ENCODE peak calls at places on chromosomes 16 and 17, in nine cellular contexts. One of them, this sample, is unnamed.

GRCh38 chr17:17131876-17132275 is 74.3 kb downstream of the PLD6 start:
- DNase-seq in HCT116: no peak
- DNase-seq in neural progenitor cell: no peak
- DNase-seq in MM.1S: no peak
- DNase-seq in A673: no peak
- DNase-seq in mammary epithelial cell: no peak
- DNase-seq in GM23338: no peak
- DNase-seq in endothelial cell of umbilical vein: no peak
- DNase-seq in PC-9: no peak
- DNase-seq in this sample: no peak

GRCh38 chr17:15422392-15422957 is 44.9 kb downstream of the CDRT4 start:
- DNase-seq in MM.1S: no peak
- DNase-seq in GM23338: no peak
- DNase-seq in endothelial cell of umbilical vein: no peak
- DNase-seq in mammary epithelial cell: no peak
- DNase-seq in neural progenitor cell: no peak
- DNase-seq in PC-9: no peak
- DNase-seq in HCT116: no peak
- DNase-seq in A673: no peak
- DNase-seq in this sample: no peak

GRCh38 chr16:15592324-15592723 is 50.6 kb downstream of the MARF1 start:
- DNase-seq in A673: no peak
- DNase-seq in neural progenitor cell: no peak
- DNase-seq in PC-9: no peak
- DNase-seq in MM.1S: peak; percentile 25
- DNase-seq in GM23338: no peak
- DNase-seq in HCT116: no peak
- DNase-seq in endothelial cell of umbilical vein: no peak
- DNase-seq in mammary epithelial cell: no peak
- DNase-seq in this sample: no peak

GRCh38 chr17:3602499-3602898 is 6.7 kb downstream of the TRPV1 start:
- DNase-seq in HCT116: peak; percentile 43
- DNase-seq in endothelial cell of umbilical vein: no peak
- DNase-seq in PC-9: no peak
- DNase-seq in GM23338: peak; percentile 94
- DNase-seq in A673: peak; percentile 50
- DNase-seq in mammary epithelial cell: no peak
- DNase-seq in MM.1S: peak; percentile 37
- DNase-seq in neural progenitor cell: peak; percentile 77
- DNase-seq in this sample: peak; percentile 8

GRCh38 chr16:84541999-84542876 is 37.8 kb upstream of the MEAK7 start:
- DNase-seq in endothelial cell of umbilical vein: peak; percentile 89
- DNase-seq in GM23338: no peak
- DNase-seq in MM.1S: no peak
- DNase-seq in A673: no peak
- DNase-seq in HCT116: no peak
- DNase-seq in mammary epithelial cell: no peak
- DNase-seq in PC-9: no peak
- DNase-seq in neural progenitor cell: no peak
- DNase-seq in this sample: peak; percentile 50

GRCh38 chr16:714079-714478 is 839 bp upstream of the METRN start:
- DNase-seq in endothelial cell of umbilical vein: no peak
- DNase-seq in neural progenitor cell: no peak
- DNase-seq in MM.1S: no peak
- DNase-seq in GM23338: no peak
- DNase-seq in HCT116: no peak
- DNase-seq in mammary epithelial cell: no peak
- DNase-seq in A673: no peak
- DNase-seq in PC-9: no peak
- DNase-seq in this sample: no peak

GRCh38 chr16:77289331-77289809 is 90.2 kb downstream of the SYCE1L start:
- DNase-seq in GM23338: no peak
- DNase-seq in HCT116: no peak
- DNase-seq in endothelial cell of umbilical vein: peak; percentile 65
- DNase-seq in neural progenitor cell: no peak
- DNase-seq in PC-9: peak; percentile 83
- DNase-seq in MM.1S: no peak
- DNase-seq in mammary epithelial cell: peak; percentile 47
- DNase-seq in A673: no peak
- DNase-seq in this sample: peak; percentile 93

GRCh38 chr17:193841-194806 is 12.7 kb upstream of the DOC2B start:
- DNase-seq in A673: no peak
- DNase-seq in mammary epithelial cell: no peak
- DNase-seq in MM.1S: no peak
- DNase-seq in neural progenitor cell: no peak
- DNase-seq in HCT116: no peak
- DNase-seq in PC-9: no peak
- DNase-seq in endothelial cell of umbilical vein: no peak
- DNase-seq in GM23338: no peak
- DNase-seq in this sample: no peak

GRCh38 chr17:74921045-74921681 is 1.9 kb downstream of the USH1G start:
- DNase-seq in GM23338: no peak
- DNase-seq in MM.1S: no peak
- DNase-seq in neural progenitor cell: no peak
- DNase-seq in endothelial cell of umbilical vein: no peak
- DNase-seq in A673: no peak
- DNase-seq in PC-9: no peak
- DNase-seq in mammary epithelial cell: peak; percentile 27
- DNase-seq in HCT116: no peak
- DNase-seq in this sample: no peak

GRCh38 chr17:74920306-74920620 is 2.8 kb downstream of the USH1G start:
- DNase-seq in MM.1S: no peak
- DNase-seq in HCT116: no peak
- DNase-seq in neural progenitor cell: no peak
- DNase-seq in GM23338: no peak
- DNase-seq in PC-9: no peak
- DNase-seq in mammary epithelial cell: no peak
- DNase-seq in endothelial cell of umbilical vein: no peak
- DNase-seq in A673: no peak
- DNase-seq in this sample: no peak

GRCh38 chr17:74918906-74919305 is 4.1 kb downstream of the USH1G start:
- DNase-seq in HCT116: no peak
- DNase-seq in endothelial cell of umbilical vein: no peak
- DNase-seq in PC-9: no peak
- DNase-seq in A673: no peak
- DNase-seq in mammary epithelial cell: no peak
- DNase-seq in MM.1S: no peak
- DNase-seq in GM23338: no peak
- DNase-seq in neural progenitor cell: no peak
- DNase-seq in this sample: no peak

GRCh38 chr17:74920679-74921044 is 2.4 kb downstream of the USH1G start:
- DNase-seq in HCT116: no peak
- DNase-seq in endothelial cell of umbilical vein: no peak
- DNase-seq in neural progenitor cell: no peak
- DNase-seq in A673: no peak
- DNase-seq in mammary epithelial cell: peak; percentile 13
- DNase-seq in MM.1S: no peak
- DNase-seq in PC-9: no peak
- DNase-seq in GM23338: peak; percentile 36
- DNase-seq in this sample: no peak

DNA sequence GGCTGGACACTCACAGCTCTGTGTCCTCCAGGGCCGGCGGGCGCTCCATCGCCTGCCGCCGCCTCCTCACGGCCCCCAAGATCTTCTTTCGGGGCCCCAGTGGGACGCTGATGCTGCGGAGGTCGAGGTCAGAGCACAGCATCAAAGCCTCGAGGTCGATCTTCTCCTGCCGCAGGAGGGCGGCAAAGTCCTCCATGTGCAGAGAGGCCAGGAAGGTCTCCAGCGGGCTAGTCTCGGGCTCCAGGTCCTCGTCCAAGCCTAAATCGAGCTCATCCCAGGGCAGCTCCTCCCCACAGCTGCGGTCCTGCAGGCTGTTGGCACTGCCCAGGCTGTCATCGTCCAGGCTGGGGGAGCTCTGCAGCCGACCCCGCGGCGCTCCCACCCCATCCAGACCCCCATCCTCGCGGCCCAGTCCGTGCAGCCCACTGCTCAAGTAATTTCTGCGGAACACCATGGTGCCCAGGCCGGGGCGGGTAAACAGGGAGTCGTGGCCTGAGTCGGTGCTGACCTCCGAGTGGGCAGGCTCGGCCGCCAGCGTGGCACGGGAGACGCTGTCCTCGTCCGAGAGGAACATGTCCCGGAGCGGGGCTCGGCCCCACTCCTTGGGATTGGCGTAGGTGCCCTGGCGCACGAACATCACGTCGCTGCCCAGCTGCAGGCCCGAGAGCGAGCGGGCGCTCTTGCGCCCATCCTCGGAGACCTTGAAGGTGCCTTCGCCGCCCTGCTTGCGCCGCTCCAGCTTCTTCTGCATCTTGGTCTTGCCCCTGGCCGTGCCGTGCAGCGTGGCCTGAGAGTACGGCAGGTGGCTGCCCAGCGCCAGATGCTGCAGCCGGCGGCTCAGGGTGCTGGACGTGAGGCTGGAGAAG is 3.4 kb downstream of the USH1G start:
- DNase-seq in A673: no peak
- DNase-seq in HCT116: no peak
- DNase-seq in endothelial cell of umbilical vein: no peak
- DNase-seq in GM23338: peak; percentile 82
- DNase-seq in neural progenitor cell: peak; percentile 56
- DNase-seq in MM.1S: peak; percentile 45
- DNase-seq in mammary epithelial cell: no peak
- DNase-seq in PC-9: peak; percentile 37
- DNase-seq in this sample: peak; percentile 6
- TF ChIP-seq EZH2 in A673: no peak
- TF ChIP-seq EZH2 in HCT116: no peak
- TF ChIP-seq EZH2 in endothelial cell of umbilical vein: peak; percentile 20
- TF ChIP-seq EZH2 in GM23338: no peak
- TF ChIP-seq EZH2 in neural progenitor cell: no peak
- TF ChIP-seq EZH2 in MM.1S: no peak
- TF ChIP-seq EZH2 in mammary epithelial cell: no peak
- TF ChIP-seq EZH2 in PC-9: no peak
- TF ChIP-seq EZH2 in this sample: no peak

GRCh38 chr17:35795871-35796265 is 427 bp upstream of the MMP28 start:
- DNase-seq in GM23338: no peak
- DNase-seq in A673: no peak
- DNase-seq in PC-9: no peak
- DNase-seq in MM.1S: no peak
- DNase-seq in mammary epithelial cell: no peak
- DNase-seq in neural progenitor cell: no peak
- DNase-seq in endothelial cell of umbilical vein: no peak
- DNase-seq in HCT116: no peak
- DNase-seq in this sample: no peak
- TF ChIP-seq EZH2 in GM23338: no peak
- TF ChIP-seq EZH2 in A673: no peak
- TF ChIP-seq EZH2 in PC-9: no peak
- TF ChIP-seq EZH2 in MM.1S: no peak
- TF ChIP-seq EZH2 in mammary epithelial cell: no peak
- TF ChIP-seq EZH2 in neural progenitor cell: no peak
- TF ChIP-seq EZH2 in endothelial cell of umbilical vein: no peak
- TF ChIP-seq EZH2 in HCT116: no peak
- TF ChIP-seq EZH2 in this sample: peak; percentile 53

GRCh38 chr17:79833110-79833450 is 6.2 kb downstream of the CBX4 start:
- DNase-seq in MM.1S: no peak
- DNase-seq in PC-9: no peak
- DNase-seq in neural progenitor cell: no peak
- DNase-seq in mammary epithelial cell: no peak
- DNase-seq in A673: no peak
- DNase-seq in GM23338: no peak
- DNase-seq in HCT116: no peak
- DNase-seq in endothelial cell of umbilical vein: no peak
- DNase-seq in this sample: no peak

GRCh38 chr17:79834575-79835469 is 4.4 kb downstream of the CBX4 start:
- DNase-seq in endothelial cell of umbilical vein: no peak
- DNase-seq in GM23338: peak; percentile 81
- DNase-seq in neural progenitor cell: peak; percentile 77
- DNase-seq in A673: peak; percentile 57
- DNase-seq in mammary epithelial cell: no peak
- DNase-seq in HCT116: no peak
- DNase-seq in MM.1S: no peak
- DNase-seq in PC-9: no peak
- DNase-seq in this sample: no peak

GRCh38 chr17:79832211-79833109 is 6.8 kb downstream of the CBX4 start:
- DNase-seq in A673: peak; percentile 75
- DNase-seq in HCT116: no peak
- DNase-seq in endothelial cell of umbilical vein: no peak
- DNase-seq in GM23338: peak; percentile 79
- DNase-seq in mammary epithelial cell: no peak
- DNase-seq in PC-9: peak; percentile 61
- DNase-seq in MM.1S: no peak
- DNase-seq in neural progenitor cell: peak; percentile 80
- DNase-seq in this sample: no peak

GRCh38 chr17:79835470-79835899 is 3.8 kb downstream of the CBX4 start:
- DNase-seq in mammary epithelial cell: no peak
- DNase-seq in GM23338: peak; percentile 64
- DNase-seq in endothelial cell of umbilical vein: no peak
- DNase-seq in A673: no peak
- DNase-seq in MM.1S: no peak
- DNase-seq in neural progenitor cell: peak; percentile 69
- DNase-seq in HCT116: no peak
- DNase-seq in PC-9: no peak
- DNase-seq in this sample: no peak

DNA sequence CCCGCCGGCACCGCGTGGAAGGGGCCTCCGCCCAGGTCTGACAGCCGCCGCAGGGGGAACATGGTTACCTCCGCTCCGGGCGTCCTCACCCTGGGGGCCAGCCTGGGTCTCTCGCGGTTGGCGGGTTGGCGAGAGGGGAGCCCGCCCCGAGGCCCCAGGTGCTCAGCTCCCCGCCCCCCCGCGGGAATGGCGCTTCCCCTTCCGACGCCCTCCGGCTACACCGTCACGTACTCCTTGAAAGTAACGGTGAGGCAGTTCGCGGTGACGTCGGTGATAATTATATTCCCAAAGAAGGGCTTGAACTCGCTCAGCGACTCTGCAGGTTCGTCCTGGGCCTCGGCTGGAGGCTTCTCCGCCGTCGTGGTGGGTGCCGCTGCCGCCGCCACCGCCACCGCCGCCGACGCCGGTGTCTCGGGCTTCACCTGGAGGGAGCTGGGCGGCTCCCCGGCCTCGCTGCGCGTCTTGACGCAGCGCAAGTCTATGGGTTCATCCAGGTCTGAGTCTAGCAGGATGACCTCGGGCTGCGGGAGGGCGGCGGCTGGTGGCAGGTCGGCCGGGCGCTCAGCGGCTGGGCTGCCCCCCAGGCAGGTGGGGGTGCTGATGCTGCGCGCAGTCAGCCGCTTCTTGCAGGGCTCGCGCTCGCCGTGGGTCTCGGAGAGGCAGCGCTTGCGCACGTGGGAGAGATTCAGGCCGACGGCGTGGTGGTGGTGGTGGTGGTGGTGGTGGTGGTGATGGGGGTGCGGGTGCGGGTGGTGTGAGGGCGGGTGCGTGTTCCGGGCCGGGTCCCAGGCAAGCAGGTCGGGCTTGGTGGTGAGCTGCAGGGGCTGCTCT is 5.3 kb downstream of the CBX4 start:
- DNase-seq in GM23338: peak; percentile 62
- DNase-seq in mammary epithelial cell: no peak
- DNase-seq in neural progenitor cell: peak; percentile 58
- DNase-seq in A673: no peak
- DNase-seq in endothelial cell of umbilical vein: no peak
- DNase-seq in MM.1S: no peak
- DNase-seq in PC-9: no peak
- DNase-seq in HCT116: no peak
- DNase-seq in this sample: no peak
- TF ChIP-seq EZH2 in GM23338: peak; percentile 82
- TF ChIP-seq EZH2 in mammary epithelial cell: no peak
- TF ChIP-seq EZH2 in neural progenitor cell: peak; percentile 96
- TF ChIP-seq EZH2 in A673: no peak
- TF ChIP-seq EZH2 in endothelial cell of umbilical vein: no peak
- TF ChIP-seq EZH2 in MM.1S: no peak
- TF ChIP-seq EZH2 in PC-9: no peak
- TF ChIP-seq EZH2 in HCT116: no peak
- TF ChIP-seq EZH2 in this sample: no peak

DNA sequence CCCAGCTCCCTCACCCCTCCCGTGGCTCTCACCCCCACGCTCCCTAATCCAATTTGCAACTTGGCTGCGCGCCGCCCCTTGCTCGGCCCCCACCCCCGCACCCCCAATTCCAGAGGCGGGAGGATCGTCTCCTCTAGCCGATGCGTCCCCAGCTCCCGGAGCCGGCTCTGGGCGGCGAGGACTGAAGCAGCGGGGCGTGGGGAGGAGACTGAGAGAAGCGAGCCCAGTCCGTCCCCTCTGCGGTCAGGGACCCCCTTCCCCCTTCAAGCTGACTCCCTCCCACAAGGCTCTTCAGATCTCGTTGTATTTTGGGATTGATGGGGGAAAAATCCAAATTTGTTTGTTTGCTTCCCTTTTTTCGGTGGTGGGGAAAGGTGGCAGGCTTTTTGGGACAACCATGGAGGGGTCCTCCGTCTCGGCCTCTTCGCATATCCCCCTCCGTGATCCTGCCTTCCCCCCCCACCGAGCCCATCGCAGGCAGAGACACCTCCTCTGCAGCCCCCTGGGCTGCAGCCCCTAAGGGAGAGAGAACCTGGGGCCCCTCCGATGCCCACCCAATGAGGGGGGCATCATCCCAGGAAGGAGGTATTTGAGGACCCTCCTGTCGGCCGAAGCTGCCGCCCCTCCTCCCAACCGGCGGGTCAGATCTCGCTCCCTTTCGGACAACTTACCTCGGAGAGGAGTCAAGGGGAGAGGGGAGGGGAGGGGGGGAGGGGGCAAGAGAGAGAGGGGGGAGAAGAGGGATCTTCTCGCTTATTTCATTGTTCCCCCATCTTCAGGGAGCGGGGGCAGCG is 466 bp downstream of the NEUROD2 start:
- DNase-seq in A673: no peak
- DNase-seq in endothelial cell of umbilical vein: no peak
- DNase-seq in PC-9: no peak
- DNase-seq in MM.1S: no peak
- DNase-seq in mammary epithelial cell: no peak
- DNase-seq in neural progenitor cell: peak; percentile 72
- DNase-seq in GM23338: peak; percentile 77
- DNase-seq in HCT116: no peak
- DNase-seq in this sample: no peak
- TF ChIP-seq EZH2 in A673: peak; percentile 72
- TF ChIP-seq EZH2 in endothelial cell of umbilical vein: peak; percentile 82
- TF ChIP-seq EZH2 in PC-9: no peak
- TF ChIP-seq EZH2 in MM.1S: no peak
- TF ChIP-seq EZH2 in mammary epithelial cell: peak; percentile 86
- TF ChIP-seq EZH2 in neural progenitor cell: peak; percentile 89
- TF ChIP-seq EZH2 in GM23338: peak; percentile 92
- TF ChIP-seq EZH2 in HCT116: no peak
- TF ChIP-seq EZH2 in this sample: peak; percentile 96

This sample was measured in fibroblast of lung.